ENCODE peak calls at places on chromosomes 5 and 9, in six cellular contexts. E, C, S, W, O and Q are unnamed samples.

GRCh38 chr9:93603906-93604326 is 27.5 kb downstream of the PHF2 start:
- DNase-seq in E (no peak), C (no peak), S (no peak), W (no peak), O (no peak), Q (no peak)

GRCh38 chr5:66987540-66987939 is 209.1 kb downstream of the CD180 start:
- DNase-seq in E (no peak), C (no peak), S (no peak), W (no peak), O (no peak), Q (no peak)

GRCh38 chr9:137089232-137089947 is 2.6 kb downstream of the MAN1B1 start:
- DNase-seq in E (no peak), C (no peak), S (no peak), W (no peak), O (no peak), Q (no peak)

GRCh38 chr9:131276891-131277672 is 772 bp upstream of the FAM78A start:
- DNase-seq in E (peak; percentile 99), C (peak; percentile 49), S (no peak), W (no peak), O (no peak), Q (peak; percentile 51)

GRCh38 chr9:113803811-113804589 is 72.1 kb upstream of the ZNF618 start:
- DNase-seq in E (no peak), C (no peak), S (no peak), W (no peak), O (no peak), Q (no peak)

GRCh38 chr5:37840036-37840909 is at the start of gene GDNF:
- DNase-seq in E (no peak), C (no peak), S (no peak), W (peak; percentile 72), O (peak; percentile 54), Q (no peak)

GRCh38 chr5:145568581-145568980 is 266.6 kb downstream of the PRELID2 start:
- DNase-seq in E (no peak), C (no peak), S (no peak), W (no peak), O (no peak), Q (no peak)

GRCh38 chr9:95609426-95609825 is 92.7 kb upstream of the PTCH1 start:
- DNase-seq in E (no peak), C (no peak), S (no peak), W (no peak), O (no peak), Q (no peak)

GRCh38 chr9:129338701-129339445 is 160.8 kb upstream of the IER5L start:
- DNase-seq in E (no peak), C (no peak), S (no peak), W (no peak), O (peak; percentile 51), Q (no peak)

GRCh38 chr5:133489632-133490031 is 122.7 kb downstream of the FSTL4 start:
- DNase-seq in E (peak; percentile 14), C (no peak), S (no peak), W (no peak), O (no peak), Q (peak; percentile 19)

GRCh38 chr9:13213337-13213736 is 66.2 kb downstream of the MPDZ start:
- DNase-seq in E (no peak), C (no peak), S (no peak), W (peak; percentile 14), O (peak; percentile 55), Q (no peak)

GRCh38 chr9:136345281-136346156 is 18.0 kb downstream of the DNLZ start:
- DNase-seq in E (peak; percentile 82), C (peak; percentile 64), S (no peak), W (peak; percentile 80), O (peak; percentile 52), Q (no peak)

GRCh38 chr5:178839319-178839704 is 20.4 kb upstream of the ZNF354B start:
- DNase-seq in E (peak; percentile 32), C (peak; percentile 63), S (no peak), W (peak; percentile 88), O (peak; percentile 36), Q (peak; percentile 25)

GRCh38 chr9:122346478-122347347 is 24.1 kb upstream of the PTGS1 start:
- DNase-seq in E (no peak), C (peak; percentile 61), S (no peak), W (peak; percentile 61), O (peak; percentile 53), Q (no peak)

GRCh38 chr5:161446655-161447054 is 99.9 kb downstream of the GABRB2 start:
- DNase-seq in E (no peak), C (no peak), S (no peak), W (no peak), O (no peak), Q (no peak)

GRCh38 chr5:55530669-55531068 is 4.1 kb downstream of the PLPP1 start:
- DNase-seq in E (no peak), C (no peak), S (no peak), W (peak; percentile 25), O (no peak), Q (no peak)

GRCh38 chr5:111641533-111642230 is 115.3 kb downstream of the NREP start:
- DNase-seq in E (no peak), C (no peak), S (no peak), W (no peak), O (peak; percentile 55), Q (no peak)
- H3K27ac ChIP-seq in E (no peak overlapping the region), C (no peak overlapping the region), S (no peak overlapping the region), W (no peak overlapping the region), O (no peak overlapping the region), Q (no peak overlapping the region)

GRCh38 chr9:38000332-38000731 is 68.7 kb downstream of the SHB start:
- DNase-seq in E (peak; percentile 62), C (peak; percentile 40), S (no peak), W (peak; percentile 63), O (no peak), Q (no peak)

GRCh38 chr9:37998881-37999311 is 70.1 kb downstream of the SHB start:
- DNase-seq in E (no peak), C (peak; percentile 21), S (no peak), W (no peak), O (no peak), Q (no peak)

GRCh38 chr9:38000735-38001134 is 68.3 kb downstream of the SHB start:
- DNase-seq in E (no peak), C (no peak), S (peak; percentile 51), W (no peak), O (no peak), Q (no peak)

GRCh38 chr9:38001430-38001829 is 67.6 kb downstream of the SHB start:
- DNase-seq in E (no peak), C (peak; percentile 11), S (no peak), W (no peak), O (no peak), Q (no peak)

GRCh38 chr9:37999501-38000189 is 69.4 kb downstream of the SHB start:
- DNase-seq in E (no peak), C (peak; percentile 34), S (no peak), W (no peak), O (no peak), Q (no peak)
- H3K4me1 ChIP-seq in E (peaks cover 19% of the 10 kb centered on the region), C (no peaks in the 10 kb centered on the region), S (peaks cover 37% of the 10 kb centered on the region), W (no peaks in the 10 kb centered on the region), O (peaks cover 50% of the 10 kb centered on the region), Q (no peaks in the 10 kb centered on the region)

GRCh38 chr9:89669361-89669842 is 64.6 kb downstream of the GADD45G start:
- DNase-seq in E (no peak), C (no peak), S (no peak), W (no peak), O (no peak), Q (no peak)
- H3K27ac ChIP-seq in E (no peak overlapping the region), C (peak overlapping the region; percentile 48), S (no peak overlapping the region), W (no peak overlapping the region), O (no peak overlapping the region), Q (no peak overlapping the region)

GRCh38 chr9:37281541-37281940 is 141.0 kb upstream of the GRHPR start:
- DNase-seq in E (no peak), C (no peak), S (no peak), W (no peak), O (no peak), Q (no peak)

GRCh38 chr9:37284631-37285030 is 137.9 kb upstream of the GRHPR start:
- DNase-seq in E (no peak), C (no peak), S (no peak), W (no peak), O (peak; percentile 8), Q (no peak)

GRCh38 chr9:37287317-37287716 is 135.2 kb upstream of the GRHPR start:
- DNase-seq in E (no peak), C (no peak), S (no peak), W (no peak), O (no peak), Q (no peak)

GRCh38 chr9:37286530-37287175 is 135.8 kb upstream of the GRHPR start:
- DNase-seq in E (no peak), C (no peak), S (no peak), W (no peak), O (no peak), Q (no peak)

GRCh38 chr9:37283730-37284235 is 138.7 kb upstream of the GRHPR start:
- DNase-seq in E (no peak), C (no peak), S (peak; percentile 72), W (peak; percentile 21), O (peak; percentile 36), Q (no peak)
- H3K4me1 ChIP-seq in E (peaks cover 7% of the 10 kb centered on the region), C (no peaks in the 10 kb centered on the region), S (peaks cover 13% of the 10 kb centered on the region), W (peaks cover 19% of the 10 kb centered on the region), O (peaks cover 17% of the 10 kb centered on the region), Q (no peaks in the 10 kb centered on the region)

DNA sequence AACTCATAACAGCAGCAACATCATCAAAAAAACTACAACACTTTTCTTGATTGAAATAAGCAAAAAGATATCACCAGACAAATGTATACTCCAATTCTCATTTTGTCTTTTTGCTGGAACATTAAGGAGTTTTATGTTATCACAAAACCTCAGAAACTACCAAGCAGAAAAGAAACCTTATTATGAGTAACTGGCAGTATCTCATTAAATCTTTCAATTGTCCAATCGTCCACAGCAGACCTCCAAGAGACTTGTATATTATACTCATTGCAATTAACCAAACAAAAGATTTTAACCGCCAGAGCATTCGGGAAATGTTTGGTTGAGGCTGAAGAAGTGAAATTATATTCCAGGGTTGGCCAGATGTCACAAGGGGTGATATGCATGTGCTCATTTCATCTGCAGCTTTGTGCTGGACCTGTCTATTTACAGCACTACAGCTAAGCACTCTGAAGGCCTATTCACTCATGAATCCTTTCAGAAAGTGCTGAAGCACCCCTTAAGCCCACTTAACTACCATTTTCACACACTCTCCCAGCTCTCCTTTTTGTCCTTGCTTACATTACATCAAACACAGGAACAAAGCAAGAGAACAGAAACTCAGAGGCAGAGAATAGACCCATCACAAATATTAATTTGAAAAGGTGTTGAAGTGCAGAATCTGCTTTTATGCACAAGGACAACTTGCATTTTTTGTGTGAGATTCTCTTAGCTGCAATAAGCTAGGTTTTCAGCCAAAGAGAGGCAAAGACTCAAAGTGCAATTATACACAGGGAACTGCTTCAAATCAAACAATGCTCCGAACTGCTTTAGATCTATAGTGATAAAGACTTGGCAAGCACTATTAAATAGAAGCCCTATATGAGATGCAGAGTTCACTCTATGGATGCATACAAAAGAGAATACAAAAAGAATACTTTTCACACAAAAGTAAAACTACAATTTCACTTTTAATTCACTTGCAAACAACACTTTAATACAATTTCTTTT is 150.4 kb upstream of the POU5F2 start:
- DNase-seq in E (no peak), C (no peak), S (no peak), W (no peak), O (no peak), Q (no peak)
- H3K27ac ChIP-seq in E (no peak overlapping the region), C (no peak overlapping the region), S (no peak overlapping the region), W (no peak overlapping the region), O (no peak overlapping the region), Q (no peak overlapping the region)